ENCODE peak calls at places on chromosome X, in seven cellular contexts. One of them, this sample, is unnamed.
A peak's percentile ranks its signal among the peaks of the same experiment; 100 is the strongest.

GRCh38 chrX:49877397-49878101 is 1.7 kb upstream of the USP27X start:
- DNase-seq in nephron progenitor cell: no peak
- DNase-seq in AG10803: no peak
- DNase-seq in lower leg skin: no peak
- DNase-seq in choroid plexus epithelial cell: no peak
- DNase-seq in AG09309: no peak
- DNase-seq in endodermal cell: no peak
- DNase-seq in this sample: no peak

GRCh38 chrX:2710496-2710895 is 19.4 kb downstream of the CD99 start:
- DNase-seq in endodermal cell: no peak
- DNase-seq in lower leg skin: no peak
- DNase-seq in nephron progenitor cell: no peak
- DNase-seq in AG09309: no peak
- DNase-seq in choroid plexus epithelial cell: peak; percentile 42
- DNase-seq in AG10803: no peak
- DNase-seq in this sample: no peak

GRCh38 chrX:155071694-155072215 is 447 bp downstream of the BRCC3 start:
- DNase-seq in AG10803: no peak
- DNase-seq in endodermal cell: no peak
- DNase-seq in lower leg skin: no peak
- DNase-seq in nephron progenitor cell: peak; percentile 28
- DNase-seq in choroid plexus epithelial cell: peak; percentile 8
- DNase-seq in AG09309: no peak
- DNase-seq in this sample: no peak

GRCh38 chrX:2689773-2690666 is 1.1 kb upstream of the CD99 start:
- DNase-seq in AG09309: no peak
- DNase-seq in choroid plexus epithelial cell: no peak
- DNase-seq in lower leg skin: peak; percentile 69
- DNase-seq in endodermal cell: peak; percentile 75
- DNase-seq in nephron progenitor cell: no peak
- DNase-seq in AG10803: no peak
- DNase-seq in this sample: no peak

GRCh38 chrX:132490086-132490419 is 1.2 kb upstream of the MBNL3 start:
- DNase-seq in AG10803: no peak
- DNase-seq in endodermal cell: no peak
- DNase-seq in choroid plexus epithelial cell: no peak
- DNase-seq in AG09309: no peak
- DNase-seq in lower leg skin: no peak
- DNase-seq in nephron progenitor cell: no peak
- DNase-seq in this sample: no peak

GRCh38 chrX:1391370-1391706 is 575 bp downstream of the SLC25A6 start:
- DNase-seq in AG09309: no peak
- DNase-seq in AG10803: no peak
- DNase-seq in nephron progenitor cell: peak; percentile 95
- DNase-seq in choroid plexus epithelial cell: no peak
- DNase-seq in lower leg skin: peak; percentile 98
- DNase-seq in endodermal cell: peak; percentile 94
- DNase-seq in this sample: no peak

GRCh38 chrX:133586443-133586842 is 171.2 kb upstream of the GPC4 start:
- DNase-seq in AG09309: no peak
- DNase-seq in nephron progenitor cell: no peak
- DNase-seq in endodermal cell: no peak
- DNase-seq in lower leg skin: no peak
- DNase-seq in AG10803: peak; percentile 45
- DNase-seq in choroid plexus epithelial cell: no peak
- DNase-seq in this sample: no peak

GRCh38 chrX:78687586-78687985 is 28.5 kb upstream of the RTL3 start:
- DNase-seq in endodermal cell: no peak
- DNase-seq in AG10803: no peak
- DNase-seq in AG09309: no peak
- DNase-seq in lower leg skin: no peak
- DNase-seq in choroid plexus epithelial cell: no peak
- DNase-seq in nephron progenitor cell: no peak
- DNase-seq in this sample: no peak

GRCh38 chrX:79081895-79082512 is 62.5 kb upstream of the GPR174 start:
- DNase-seq in endodermal cell: no peak
- DNase-seq in AG10803: peak; percentile 14
- DNase-seq in lower leg skin: no peak
- DNase-seq in nephron progenitor cell: peak; percentile 1
- DNase-seq in choroid plexus epithelial cell: peak; percentile 61
- DNase-seq in AG09309: peak; percentile 1
- DNase-seq in this sample: no peak

GRCh38 chrX:86348669-86349068 is 200.4 kb downstream of the DACH2 start:
- DNase-seq in endodermal cell: peak; percentile 53
- DNase-seq in lower leg skin: no peak
- DNase-seq in AG09309: no peak
- DNase-seq in choroid plexus epithelial cell: no peak
- DNase-seq in AG10803: no peak
- DNase-seq in nephron progenitor cell: no peak
- DNase-seq in this sample: no peak
- TF ChIP-seq CTCF in endodermal cell: peak; percentile 69
- TF ChIP-seq CTCF in lower leg skin: no peak
- TF ChIP-seq CTCF in AG09309: no peak
- TF ChIP-seq CTCF in choroid plexus epithelial cell: no peak
- TF ChIP-seq CTCF in AG10803: no peak
- TF ChIP-seq CTCF in nephron progenitor cell: no peak
- TF ChIP-seq CTCF in this sample: no peak

DNA sequence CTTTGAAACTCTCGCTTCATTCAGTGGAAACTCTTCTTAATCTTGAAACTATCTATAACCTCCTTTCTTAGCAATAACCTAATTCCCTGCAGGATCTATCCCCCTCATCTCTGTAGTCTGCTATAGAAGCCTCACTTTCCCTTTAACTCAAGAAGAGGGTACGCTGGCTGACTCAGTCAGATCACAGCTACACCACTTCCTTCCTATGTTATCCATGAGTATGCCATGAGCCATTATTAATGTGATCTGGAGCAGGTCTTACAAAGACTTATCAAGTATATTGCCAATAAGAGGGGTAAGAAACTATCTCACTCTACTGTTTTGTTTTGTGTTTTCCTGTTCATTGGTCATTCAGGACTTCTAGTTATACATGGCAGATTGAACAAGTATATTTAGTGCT is 165.3 kb downstream of the PJA1 start:
- DNase-seq in AG10803: no peak
- DNase-seq in nephron progenitor cell: no peak
- DNase-seq in endodermal cell: no peak
- DNase-seq in choroid plexus epithelial cell: no peak
- DNase-seq in AG09309: no peak
- DNase-seq in lower leg skin: no peak
- DNase-seq in this sample: no peak
- TF ChIP-seq CTCF in AG10803: no peak
- TF ChIP-seq CTCF in nephron progenitor cell: no peak
- TF ChIP-seq CTCF in endodermal cell: no peak
- TF ChIP-seq CTCF in choroid plexus epithelial cell: no peak
- TF ChIP-seq CTCF in AG09309: no peak
- TF ChIP-seq CTCF in lower leg skin: no peak
- TF ChIP-seq CTCF in this sample: no peak

GRCh38 chrX:101462892-101463291 is 22.4 kb upstream of the ARMCX4 start:
- DNase-seq in AG09309: no peak
- DNase-seq in nephron progenitor cell: no peak
- DNase-seq in endodermal cell: no peak
- DNase-seq in choroid plexus epithelial cell: peak; percentile 62
- DNase-seq in lower leg skin: no peak
- DNase-seq in AG10803: peak; percentile 21
- DNase-seq in this sample: no peak
- TF ChIP-seq CTCF in AG09309: peak; percentile 59
- TF ChIP-seq CTCF in nephron progenitor cell: no peak
- TF ChIP-seq CTCF in endodermal cell: peak; percentile 51
- TF ChIP-seq CTCF in choroid plexus epithelial cell: peak; percentile 56
- TF ChIP-seq CTCF in lower leg skin: no peak
- TF ChIP-seq CTCF in AG10803: peak; percentile 47
- TF ChIP-seq CTCF in this sample: no peak

GRCh38 chrX:71175531-71175930 is 30.9 kb downstream of the NLGN3 start:
- DNase-seq in choroid plexus epithelial cell: no peak
- DNase-seq in nephron progenitor cell: no peak
- DNase-seq in AG10803: no peak
- DNase-seq in AG09309: no peak
- DNase-seq in endodermal cell: no peak
- DNase-seq in lower leg skin: no peak
- DNase-seq in this sample: no peak

GRCh38 chrX:71171110-71171801 is 26.6 kb downstream of the NLGN3 start:
- DNase-seq in nephron progenitor cell: no peak
- DNase-seq in endodermal cell: no peak
- DNase-seq in choroid plexus epithelial cell: no peak
- DNase-seq in AG10803: no peak
- DNase-seq in lower leg skin: no peak
- DNase-seq in AG09309: no peak
- DNase-seq in this sample: no peak

GRCh38 chrX:71177327-71177726 is 32.7 kb downstream of the NLGN3 start:
- DNase-seq in lower leg skin: no peak
- DNase-seq in AG10803: peak; percentile 24
- DNase-seq in AG09309: no peak
- DNase-seq in choroid plexus epithelial cell: peak; percentile 9
- DNase-seq in nephron progenitor cell: no peak
- DNase-seq in endodermal cell: no peak
- DNase-seq in this sample: no peak

GRCh38 chrX:71173440-71173839 is 28.8 kb downstream of the NLGN3 start:
- DNase-seq in nephron progenitor cell: no peak
- DNase-seq in AG09309: no peak
- DNase-seq in endodermal cell: no peak
- DNase-seq in choroid plexus epithelial cell: no peak
- DNase-seq in lower leg skin: no peak
- DNase-seq in AG10803: no peak
- DNase-seq in this sample: no peak

GRCh38 chrX:71174795-71175194 is 30.2 kb downstream of the NLGN3 start:
- DNase-seq in endodermal cell: no peak
- DNase-seq in choroid plexus epithelial cell: no peak
- DNase-seq in AG09309: no peak
- DNase-seq in nephron progenitor cell: no peak
- DNase-seq in lower leg skin: no peak
- DNase-seq in AG10803: no peak
- DNase-seq in this sample: no peak
- TF ChIP-seq CTCF in endodermal cell: no peak
- TF ChIP-seq CTCF in choroid plexus epithelial cell: no peak
- TF ChIP-seq CTCF in AG09309: no peak
- TF ChIP-seq CTCF in nephron progenitor cell: no peak
- TF ChIP-seq CTCF in lower leg skin: no peak
- TF ChIP-seq CTCF in AG10803: no peak
- TF ChIP-seq CTCF in this sample: no peak

GRCh38 chrX:114584983-114585842 is 1.3 kb downstream of the HTR2C start:
- DNase-seq in nephron progenitor cell: no peak
- DNase-seq in choroid plexus epithelial cell: no peak
- DNase-seq in AG10803: no peak
- DNase-seq in endodermal cell: no peak
- DNase-seq in AG09309: no peak
- DNase-seq in lower leg skin: no peak
- DNase-seq in this sample: no peak

GRCh38 chrX:114584434-114584943 is 603 bp downstream of the HTR2C start:
- DNase-seq in nephron progenitor cell: peak; percentile 70
- DNase-seq in lower leg skin: no peak
- DNase-seq in AG10803: peak; percentile 0
- DNase-seq in AG09309: no peak
- DNase-seq in endodermal cell: peak; percentile 86
- DNase-seq in choroid plexus epithelial cell: no peak
- DNase-seq in this sample: no peak

GRCh38 chrX:114582698-114583395 is 1.0 kb upstream of the HTR2C start:
- DNase-seq in lower leg skin: no peak
- DNase-seq in nephron progenitor cell: peak; percentile 26
- DNase-seq in choroid plexus epithelial cell: no peak
- DNase-seq in endodermal cell: peak; percentile 84
- DNase-seq in AG09309: no peak
- DNase-seq in AG10803: no peak
- DNase-seq in this sample: no peak

GRCh38 chrX:114582264-114582632 is 1.6 kb upstream of the HTR2C start:
- DNase-seq in lower leg skin: no peak
- DNase-seq in endodermal cell: no peak
- DNase-seq in nephron progenitor cell: no peak
- DNase-seq in AG10803: no peak
- DNase-seq in AG09309: no peak
- DNase-seq in choroid plexus epithelial cell: no peak
- DNase-seq in this sample: no peak

GRCh38 chrX:114583646-114584433 is at the start of gene HTR2C:
- DNase-seq in choroid plexus epithelial cell: no peak
- DNase-seq in AG09309: no peak
- DNase-seq in lower leg skin: no peak
- DNase-seq in nephron progenitor cell: peak; percentile 20
- DNase-seq in AG10803: no peak
- DNase-seq in endodermal cell: peak; percentile 84
- DNase-seq in this sample: no peak
- TF ChIP-seq CTCF in choroid plexus epithelial cell: no peak
- TF ChIP-seq CTCF in AG09309: no peak
- TF ChIP-seq CTCF in lower leg skin: no peak
- TF ChIP-seq CTCF in nephron progenitor cell: no peak
- TF ChIP-seq CTCF in AG10803: no peak
- TF ChIP-seq CTCF in endodermal cell: no peak
- TF ChIP-seq CTCF in this sample: no peak

GRCh38 chrX:80432863-80433262 is 12.6 kb downstream of the TENT5D start:
- DNase-seq in AG09309: no peak
- DNase-seq in AG10803: peak; percentile 1
- DNase-seq in lower leg skin: no peak
- DNase-seq in choroid plexus epithelial cell: no peak
- DNase-seq in nephron progenitor cell: no peak
- DNase-seq in endodermal cell: no peak
- DNase-seq in this sample: no peak

GRCh38 chrX:80432441-80432840 is 12.2 kb downstream of the TENT5D start:
- DNase-seq in AG09309: no peak
- DNase-seq in nephron progenitor cell: no peak
- DNase-seq in endodermal cell: no peak
- DNase-seq in AG10803: no peak
- DNase-seq in choroid plexus epithelial cell: no peak
- DNase-seq in lower leg skin: no peak
- DNase-seq in this sample: no peak

GRCh38 chrX:80431502-80431832 is 11.2 kb downstream of the TENT5D start:
- DNase-seq in nephron progenitor cell: no peak
- DNase-seq in lower leg skin: no peak
- DNase-seq in AG09309: no peak
- DNase-seq in AG10803: no peak
- DNase-seq in endodermal cell: no peak
- DNase-seq in choroid plexus epithelial cell: no peak
- DNase-seq in this sample: no peak

GRCh38 chrX:80430826-80431501 is 10.7 kb downstream of the TENT5D start:
- DNase-seq in endodermal cell: peak; percentile 54
- DNase-seq in nephron progenitor cell: no peak
- DNase-seq in lower leg skin: no peak
- DNase-seq in AG10803: no peak
- DNase-seq in choroid plexus epithelial cell: no peak
- DNase-seq in AG09309: no peak
- DNase-seq in this sample: no peak
- TF ChIP-seq CTCF in endodermal cell: peak; percentile 47
- TF ChIP-seq CTCF in nephron progenitor cell: no peak
- TF ChIP-seq CTCF in lower leg skin: no peak
- TF ChIP-seq CTCF in AG10803: no peak
- TF ChIP-seq CTCF in choroid plexus epithelial cell: no peak
- TF ChIP-seq CTCF in AG09309: peak; percentile 15
- TF ChIP-seq CTCF in this sample: no peak

GRCh38 chrX:39150210-39150609 is 349.0 kb downstream of the MID1IP1 start:
- DNase-seq in AG09309: no peak
- DNase-seq in choroid plexus epithelial cell: no peak
- DNase-seq in AG10803: no peak
- DNase-seq in endodermal cell: no peak
- DNase-seq in nephron progenitor cell: no peak
- DNase-seq in lower leg skin: no peak
- DNase-seq in this sample: no peak
- TF ChIP-seq CTCF in AG09309: no peak
- TF ChIP-seq CTCF in choroid plexus epithelial cell: no peak
- TF ChIP-seq CTCF in AG10803: no peak
- TF ChIP-seq CTCF in endodermal cell: no peak
- TF ChIP-seq CTCF in nephron progenitor cell: no peak
- TF ChIP-seq CTCF in lower leg skin: no peak
- TF ChIP-seq CTCF in this sample: no peak

This sample was measured in omental fat pad.